ENCODE peak calls at places on chromosome 17, in nine cellular contexts. Z is stimulated activated CD8-positive, alpha-beta memory T cell treated with anti-CD3 and anti-CD28 coated beads, Interleukin-2, amount 100 ng/mL, for 1 hour; V is T-helper 2 cell; T is neural crest cell; G is HFFc6; C is trophoblast cell; B is GM04504; L is CD4-positive, alpha-beta T cell; N is NAMALWA. Y is an unnamed sample.

GRCh38 chr17:76265624-76266243 is 586 bp downstream of the UBALD2 start:
- DNase-seq in Z (no peak), L (peak; percentile 62), C (no peak), B (no peak), V (peak; percentile 68), T (peak; percentile 52), N (peak; percentile 54), G (peak; percentile 31), Y (no peak)

GRCh38 chr17:1324201-1324750 is 44.8 kb downstream of the TRARG1 start:
- DNase-seq in T (no peak), N (peak; percentile 61), C (no peak), B (no peak), G (no peak), V (peak; percentile 13), L (no peak), Z (no peak), Y (no peak)

GRCh38 chr17:30580916-30581315 is 103.7 kb downstream of the GOSR1 start:
- DNase-seq in N (no peak), G (peak; percentile 43), L (no peak), B (no peak), Z (no peak), V (no peak), C (no peak), T (no peak), Y (no peak)

GRCh38 chr17:3754458-3755334 is 31.0 kb downstream of the HASPIN start:
- DNase-seq in L (peak; percentile 79), B (no peak), T (peak; percentile 25), G (no peak), V (peak; percentile 78), Z (peak; percentile 48), N (no peak), C (peak; percentile 99), Y (no peak)

GRCh38 chr17:13671771-13672170 is 70.0 kb upstream of the HS3ST3A1 start:
- DNase-seq in Z (no peak), T (no peak), L (no peak), G (no peak), C (no peak), N (no peak), B (no peak), V (peak; percentile 57), Y (no peak)

GRCh38 chr17:32020943-32021617 is 13.9 kb downstream of the LRRC37B start:
- DNase-seq in B (no peak), N (no peak), V (no peak), Z (no peak), L (no peak), G (peak; percentile 15), T (no peak), C (no peak), Y (no peak)

GRCh38 chr17:4988168-4988567 is 693 bp upstream of the CAMTA2 start:
- DNase-seq in L (no peak), C (no peak), B (no peak), G (no peak), V (no peak), Z (no peak), N (no peak), T (no peak), Y (no peak)

GRCh38 chr17:4719684-4720221 is 9.3 kb downstream of the ARRB2 start:
- DNase-seq in G (no peak), C (no peak), B (no peak), N (no peak), Z (no peak), T (no peak), L (no peak), V (no peak), Y (no peak)

GRCh38 chr17:31533546-31534155 is 142.2 kb downstream of the RAB11FIP4 start:
- DNase-seq in B (peak; percentile 52), V (no peak), G (peak; percentile 61), N (no peak), C (peak; percentile 86), T (peak; percentile 27), Z (no peak), L (no peak), Y (no peak)

GRCh38 chr17:54537656-54538055 is 363.0 kb upstream of the TOM1L1 start:
- DNase-seq in C (no peak), B (no peak), Z (no peak), V (no peak), N (no peak), L (no peak), G (no peak), T (no peak), Y (no peak)

GRCh38 chr17:50107790-50108414 is 12.8 kb downstream of the PDK2 start:
- DNase-seq in V (no peak), N (no peak), L (no peak), G (peak; percentile 55), B (no peak), C (no peak), Z (no peak), T (no peak), Y (no peak)

GRCh38 chr17:16085066-16085699 is 85.6 kb downstream of the TTC19 start:
- DNase-seq in G (peak; percentile 51), B (peak; percentile 70), L (no peak), C (no peak), V (no peak), Z (no peak), T (no peak), N (no peak), Y (no peak)

GRCh38 chr17:59842901-59843652 is 49.7 kb downstream of the TUBD1 start:
- DNase-seq in N (no peak), T (no peak), G (peak; percentile 97), C (peak; percentile 86), L (no peak), B (peak; percentile 92), V (peak; percentile 93), Z (no peak), Y (peak; percentile 96)

Y was measured in retinal pigment epithelial cell.